ENCODE peak calls at places on chromosomes 4 and X, in five cellular contexts. S is HCT116, B is K562, A is H1, F is HepG2. U is an unnamed sample.

GRCh38 chrX:55014897-55015299 is 14.7 kb downstream of the APEX2 start:
- DNase-seq in S (no peak), B (peak; percentile 91), A (no peak), F (no peak), U (no peak)

GRCh38 chr4:13933163-13933562 is 305.6 kb upstream of the BOD1L1 start:
- DNase-seq in S (no peak), B (no peak), A (no peak), F (no peak), U (no peak)

GRCh38 chr4:185396724-185397402 is at the start of gene ANKRD37:
- DNase-seq in S (no peak), B (no peak), A (peak; percentile 92), F (peak; percentile 68), U (no peak)

GRCh38 chr4:165325732-165326512 is 1.5 kb upstream of the MSMO1 start:
- DNase-seq in S (peak; percentile 47), B (peak; percentile 28), A (peak; percentile 49), F (peak; percentile 49), U (no peak)

GRCh38 chr4:3168029-3168428 is 80.9 kb upstream of the MSANTD1 start:
- DNase-seq in S (no peak), B (peak; percentile 26), A (no peak), F (no peak), U (peak; percentile 8)

GRCh38 chr4:41389356-41389755 is 132.6 kb downstream of the UCHL1 start:
- DNase-seq in S (no peak), B (no peak), A (no peak), F (no peak), U (no peak)

GRCh38 chr4:117135634-117136354 is 50.4 kb upstream of the TRAM1L1 start:
- DNase-seq in S (no peak), B (no peak), A (no peak), F (no peak), U (no peak)

GRCh38 chr4:1910643-1911042 is 39.5 kb downstream of the NSD2 start:
- DNase-seq in S (no peak), B (peak; percentile 52), A (peak; percentile 64), F (peak; percentile 55), U (no peak)

GRCh38 chrX:134761788-134762187 is 103.5 kb upstream of the PLAC1 start:
- DNase-seq in S (no peak), B (no peak), A (no peak), F (peak; percentile 2), U (no peak)

GRCh38 chr4:80990851-80991250 is 39.7 kb upstream of the BMP3 start:
- DNase-seq in S (no peak), B (no peak), A (no peak), F (no peak), U (no peak)

GRCh38 chrX:129346574-129346973 is 176.7 kb downstream of the SMARCA1 start:
- DNase-seq in S (no peak), B (no peak), A (no peak), F (no peak), U (no peak)

GRCh38 chr4:41620594-41621256 is 82.8 kb downstream of the LIMCH1 start:
- DNase-seq in S (no peak), B (no peak), A (no peak), F (no peak), U (no peak)

GRCh38 chr4:133565379-133565778 is 416.3 kb downstream of the PCDH10 start:
- DNase-seq in S (no peak), B (no peak), A (no peak), F (no peak), U (no peak)

GRCh38 chr4:24599275-24599674 is 14.9 kb upstream of the DHX15 start:
- DNase-seq in S (no peak), B (no peak), A (no peak), F (no peak), U (no peak)

GRCh38 chr4:139223682-139224317 is 46.8 kb upstream of the ELF2 start:
- DNase-seq in S (no peak), B (no peak), A (no peak), F (no peak), U (no peak)

GRCh38 chr4:110062166-110062565 is 136.2 kb downstream of the ELOVL6 start:
- DNase-seq in S (no peak), B (no peak), A (no peak), F (no peak), U (no peak)

GRCh38 chr4:154586296-154587033 is 4.1 kb downstream of the FGA start:
- DNase-seq in S (no peak), B (no peak), A (no peak), F (no peak), U (no peak)

DNA sequence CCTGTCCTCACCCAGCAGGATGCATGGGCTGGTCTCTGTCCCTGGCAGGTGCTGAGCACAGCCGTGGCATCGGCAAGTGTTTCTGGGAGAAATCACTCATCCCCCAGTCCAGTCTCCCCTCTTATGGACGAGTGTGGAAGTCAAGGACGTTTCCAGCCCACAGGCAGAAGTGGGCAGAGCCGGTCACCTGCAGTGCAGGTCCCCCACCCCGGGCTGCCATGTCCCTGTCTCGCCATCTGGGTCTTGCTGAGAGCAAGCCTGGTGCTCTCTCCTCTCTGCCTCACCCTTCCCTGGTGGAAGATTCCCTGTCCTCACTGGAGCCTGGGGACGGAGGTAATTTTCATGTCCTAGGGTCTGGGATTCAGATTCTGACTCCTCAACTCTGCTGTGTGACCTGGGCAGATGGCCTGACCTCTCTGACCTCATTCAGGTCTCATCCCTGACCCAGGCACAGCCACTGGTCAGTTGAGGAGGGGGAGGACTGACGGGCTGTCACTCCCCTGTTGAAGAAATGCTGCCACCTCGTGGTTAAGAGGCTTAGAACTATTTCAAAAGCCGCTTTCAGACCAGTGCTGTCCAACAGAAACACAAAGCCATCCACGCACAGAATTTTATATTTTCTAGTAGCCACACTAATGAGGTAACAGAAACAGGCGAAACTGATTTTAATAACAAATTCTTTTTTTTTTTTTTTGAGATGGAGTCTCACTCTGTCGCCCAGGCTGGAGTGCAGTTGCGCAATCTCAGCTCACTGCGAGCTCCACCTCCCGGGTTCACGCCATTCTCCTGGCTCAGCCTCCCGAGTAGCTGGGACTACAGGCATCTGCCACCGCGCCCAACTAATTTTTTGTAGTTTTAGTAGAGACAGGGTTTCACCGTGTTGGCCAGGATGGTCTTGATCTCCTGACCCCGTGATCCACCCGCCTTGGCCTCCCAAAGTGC is 1.8 kb downstream of the CPZ start:
- DNase-seq in S (peak; percentile 64), B (peak; percentile 90), A (peak; percentile 77), F (peak; percentile 75), U (peak; percentile 4)
- TF ChIP-seq SP1 in S (no peak), B (peak; percentile 35), A (no peak), F (no peak), U (no peak)

GRCh38 chrX:11349661-11350337 is 56.6 kb downstream of the AMELX start:
- DNase-seq in S (no peak), B (no peak), A (no peak), F (no peak), U (no peak)

GRCh38 chrX:11351375-11352295 is 58.4 kb downstream of the AMELX start:
- DNase-seq in S (no peak), B (no peak), A (no peak), F (no peak), U (no peak)

GRCh38 chrX:11355259-11355909 is 62.2 kb downstream of the AMELX start:
- DNase-seq in S (no peak), B (no peak), A (no peak), F (no peak), U (no peak)

GRCh38 chrX:11349020-11349419 is 55.8 kb downstream of the AMELX start:
- DNase-seq in S (no peak), B (no peak), A (no peak), F (no peak), U (no peak)

GRCh38 chrX:11352296-11352741 is 59.1 kb downstream of the AMELX start:
- DNase-seq in S (no peak), B (peak; percentile 42), A (no peak), F (no peak), U (no peak)
- TF ChIP-seq RAD21 in S (no peak), B (peak; percentile 21), A (no peak), F (no peak), U (no peak)

GRCh38 chr4:16588170-16588569 is 310.3 kb downstream of the LDB2 start:
- DNase-seq in S (no peak), B (no peak), A (no peak), F (no peak), U (no peak)
- TF ChIP-seq SP1 in S (no peak), B (no peak), A (no peak), F (no peak), U (no peak)

DNA sequence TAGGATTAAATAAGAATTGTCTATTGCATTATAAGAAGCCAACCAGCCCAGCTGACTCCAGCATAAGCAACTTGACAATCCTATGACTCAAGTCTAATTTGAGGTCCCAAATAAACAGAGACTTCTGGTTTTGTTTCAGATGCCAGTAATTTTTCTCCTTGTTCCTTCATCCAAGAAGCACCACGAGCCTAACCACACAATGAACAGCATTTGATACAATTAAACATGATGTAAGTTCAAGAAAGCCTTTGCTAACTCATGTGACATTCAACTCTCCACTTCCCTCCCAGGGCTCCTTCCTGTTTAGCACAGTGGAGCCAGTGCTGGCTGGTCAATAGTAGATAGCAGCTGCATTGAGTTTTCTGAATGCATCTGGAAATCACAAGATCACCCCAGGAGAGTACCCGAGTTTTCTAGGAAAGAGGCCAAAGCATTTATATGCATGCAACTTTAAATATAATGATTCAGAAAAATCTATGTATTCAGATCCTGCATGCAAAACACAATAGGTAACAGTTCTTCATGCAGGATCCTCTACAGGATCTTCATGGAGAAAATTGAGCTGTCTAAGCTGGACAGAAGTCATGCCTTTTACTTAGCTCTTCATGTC is 206.3 kb downstream of the ARHGAP24 start:
- DNase-seq in S (no peak), B (no peak), A (no peak), F (no peak), U (no peak)
- TF ChIP-seq RAD21 in S (no peak), B (no peak), A (no peak), F (no peak), U (no peak)

GRCh38 chrX:147699061-147699460 is 212.7 kb upstream of the FMR1 start:
- DNase-seq in S (no peak), B (no peak), A (peak; percentile 37), F (no peak), U (no peak)
- TF ChIP-seq SP1 in S (no peak), B (no peak), A (peak; percentile 82), F (no peak), U (no peak)

DNA sequence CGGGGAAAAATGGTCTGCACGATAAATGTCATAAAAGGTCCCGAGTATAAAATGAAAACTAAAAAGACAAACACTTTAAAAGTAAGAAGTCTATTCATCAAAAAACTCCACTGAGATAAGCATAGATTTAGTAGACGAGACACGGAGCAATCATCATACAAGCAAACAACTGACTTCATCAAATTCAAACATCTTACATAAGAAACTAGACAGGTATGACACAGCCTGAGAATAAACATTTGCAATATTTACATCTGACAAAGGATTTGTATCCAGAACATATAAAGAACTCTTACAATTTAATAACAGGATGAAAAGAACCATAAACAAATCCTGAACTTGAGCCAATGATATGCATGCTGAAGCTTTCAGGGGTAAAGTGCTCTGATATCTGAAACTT is 12.2 kb downstream of the MPP1 start:
- DNase-seq in S (no peak), B (no peak), A (no peak), F (peak; percentile 17), U (no peak)
- TF ChIP-seq RAD21 in S (no peak), B (no peak), A (no peak), F (no peak), U (no peak)

U was measured in GM12878.